ENCODE peak calls at places on chromosomes 13 and 19, in eight cellular contexts. W is NCI-H526; Q is ovary; Y is stimulated activated CD4-positive, alpha-beta T cell treated with anti-CD3 and anti-CD28 coated beads, Interleukin-15, amount 100 ng/mL, for 24 hours; E is kidney tubule cell; L is HS-27A; O is DMS153; U is osteoblast. V is an unnamed sample.

GRCh38 chr13:26503826-26504594 is 53.5 kb upstream of the WASF3 start:
- DNase-seq in W (peak; percentile 38), Q (no peak), Y (peak; percentile 5), E (no peak), L (no peak), O (no peak), U (no peak), V (no peak)

GRCh38 chr13:60135344-60135743 is 28.4 kb downstream of the DIAPH3 start:
- DNase-seq in W (no peak), Q (no peak), Y (no peak), E (no peak), L (no peak), O (no peak), U (no peak), V (no peak)

GRCh38 chr19:33418871-33419762 is 45.6 kb downstream of the CEBPG start:
- DNase-seq in W (no peak), Q (no peak), Y (no peak), E (no peak), L (no peak), O (no peak), U (no peak), V (no peak)

GRCh38 chr13:100542546-100543156 is 45.9 kb downstream of the GGACT start:
- DNase-seq in W (peak; percentile 77), Q (no peak), Y (no peak), E (peak; percentile 35), L (no peak), O (no peak), U (peak; percentile 90), V (no peak)

GRCh38 chr19:42276821-42277220 is 7.8 kb downstream of the CIC start:
- DNase-seq in W (no peak), Q (no peak), Y (peak; percentile 48), E (peak; percentile 74), L (no peak), O (no peak), U (no peak), V (no peak)

GRCh38 chr19:5095568-5095850 is 126.6 kb downstream of the KDM4B start:
- DNase-seq in W (no peak), Q (no peak), Y (no peak), E (no peak), L (no peak), O (no peak), U (no peak), V (no peak)

GRCh38 chr19:15249912-15250634 is 17.8 kb upstream of the EPHX3 start:
- DNase-seq in W (no peak), Q (peak; percentile 62), Y (no peak), E (peak; percentile 66), L (peak; percentile 74), O (no peak), U (peak; percentile 99), V (peak; percentile 81)

GRCh38 chr19:3098141-3098514 is 4.0 kb downstream of the GNA11 start:
- DNase-seq in W (no peak), Q (no peak), Y (no peak), E (no peak), L (no peak), O (no peak), U (peak; percentile 99), V (no peak)

GRCh38 chr13:43289458-43290255 is 266.3 kb downstream of the DNAJC15 start:
- DNase-seq in W (no peak), Q (no peak), Y (no peak), E (no peak), L (no peak), O (no peak), U (no peak), V (no peak)

GRCh38 chr19:31014668-31015067 is 334.6 kb downstream of the TSHZ3 start:
- DNase-seq in W (no peak), Q (no peak), Y (no peak), E (no peak), L (no peak), O (no peak), U (no peak), V (no peak)

GRCh38 chr13:99617474-99618255 is 116.4 kb downstream of the TM9SF2 start:
- DNase-seq in W (peak; percentile 83), Q (peak; percentile 58), Y (peak; percentile 31), E (peak; percentile 37), L (no peak), O (no peak), U (no peak), V (peak; percentile 61)

GRCh38 chr19:4717191-4717965 is 6.3 kb downstream of the DPP9 start:
- DNase-seq in W (no peak), Q (no peak), Y (no peak), E (peak; percentile 31), L (peak; percentile 88), O (no peak), U (peak; percentile 97), V (peak; percentile 80)

GRCh38 chr19:6412111-6412999 is 12.3 kb downstream of the KHSRP start:
- DNase-seq in W (peak; percentile 53), Q (peak; percentile 52), Y (peak; percentile 67), E (peak; percentile 37), L (no peak), O (peak; percentile 2), U (peak; percentile 88), V (no peak)

GRCh38 chr13:28035146-28035782 is 46.8 kb upstream of the URAD start:
- DNase-seq in W (no peak), Q (no peak), Y (no peak), E (peak; percentile 78), L (no peak), O (no peak), U (no peak), V (no peak)

GRCh38 chr13:79385694-79386093 is 20.4 kb downstream of the RBM26 start:
- DNase-seq in W (no peak), Q (no peak), Y (peak; percentile 49), E (peak; percentile 53), L (no peak), O (no peak), U (peak; percentile 68), V (no peak)

GRCh38 chr13:53351040-53351439 is 322.4 kb downstream of the OLFM4 start:
- DNase-seq in W (no peak), Q (no peak), Y (no peak), E (peak; percentile 19), L (no peak), O (no peak), U (no peak), V (no peak)

GRCh38 chr19:55346725-55347441 is 7.2 kb downstream of the KMT5C start:
- DNase-seq in W (no peak), Q (no peak), Y (no peak), E (no peak), L (no peak), O (no peak), U (peak; percentile 84), V (no peak)

GRCh38 chr19:823565-824121 is 1.9 kb upstream of the PLPPR3 start:
- DNase-seq in W (peak; percentile 56), Q (no peak), Y (no peak), E (no peak), L (no peak), O (no peak), U (peak; percentile 98), V (no peak)

GRCh38 chr19:37932985-37933953 is 26.3 kb downstream of the SIPA1L3 start:
- DNase-seq in W (peak; percentile 35), Q (no peak), Y (no peak), E (peak; percentile 91), L (no peak), O (peak; percentile 8), U (peak; percentile 90), V (no peak)

GRCh38 chr19:6773323-6773931 is 919 bp downstream of the VAV1 start:
- DNase-seq in W (peak; percentile 84), Q (no peak), Y (peak; percentile 79), E (no peak), L (no peak), O (no peak), U (peak; percentile 62), V (no peak)

GRCh38 chr13:113941571-113942191 is 32.2 kb downstream of the C13orf46 start:
- DNase-seq in W (peak; percentile 40), Q (no peak), Y (no peak), E (peak; percentile 21), L (no peak), O (peak; percentile 82), U (peak; percentile 84), V (no peak)

GRCh38 chr13:37288057-37288720 is 182.7 kb upstream of the CSNK1A1L start:
- DNase-seq in W (no peak), Q (no peak), Y (no peak), E (no peak), L (no peak), O (no peak), U (no peak), V (no peak)

GRCh38 chr19:10096615-10096963 is 5.9 kb downstream of the ANGPTL6 start:
- DNase-seq in W (no peak), Q (peak; percentile 50), Y (no peak), E (no peak), L (no peak), O (peak; percentile 30), U (no peak), V (no peak)

GRCh38 chr19:872266-872951 is 12.9 kb downstream of the CFD start:
- DNase-seq in W (peak; percentile 31), Q (peak; percentile 70), Y (peak; percentile 88), E (no peak), L (no peak), O (peak; percentile 22), U (peak; percentile 97), V (no peak)

GRCh38 chr13:27792393-27793218 is at the start of gene GSX1:
- DNase-seq in W (peak; percentile 80), Q (no peak), Y (peak; percentile 66), E (peak; percentile 73), L (no peak), O (no peak), U (peak; percentile 97), V (peak; percentile 33)

GRCh38 chr19:9709305-9709704 is 34.4 kb upstream of the ZNF562 start:
- DNase-seq in W (no peak), Q (no peak), Y (no peak), E (no peak), L (no peak), O (no peak), U (no peak), V (no peak)

GRCh38 chr13:41988244-41988643 is 27.3 kb upstream of the VWA8 start:
- DNase-seq in W (no peak), Q (no peak), Y (no peak), E (no peak), L (no peak), O (no peak), U (no peak), V (no peak)

GRCh38 chr19:13181747-13182388 is 31.7 kb downstream of the IER2 start:
- DNase-seq in W (no peak), Q (peak; percentile 39), Y (peak; percentile 46), E (peak; percentile 39), L (no peak), O (no peak), U (peak; percentile 96), V (no peak)

V was measured in smooth muscle cell of the brain vasculature.